ENCODE peak calls at places on chromosomes 5 and 9, in five cellular contexts. One of them, this sample, is unnamed.

GRCh38 chr5:5373351-5374033 is 49.0 kb upstream of the ICE1 start:
- DNase-seq in psoas muscle: peak
- DNase-seq in upper lobe of left lung: no peak
- DNase-seq in stomach: no peak
- DNase-seq in pancreas: no peak
- DNase-seq in this sample: no peak

GRCh38 chr9:131676431-131676972 is 63.4 kb downstream of the RAPGEF1 start:
- DNase-seq in upper lobe of left lung: no peak
- DNase-seq in stomach: no peak
- DNase-seq in psoas muscle: no peak
- DNase-seq in pancreas: no peak
- DNase-seq in this sample: peak

GRCh38 chr9:108550111-108550510 is 305.7 kb downstream of the ACTL7B start:
- DNase-seq in pancreas: no peak
- DNase-seq in upper lobe of left lung: no peak
- DNase-seq in psoas muscle: peak
- DNase-seq in stomach: no peak
- DNase-seq in this sample: no peak

GRCh38 chr9:112533660-112534059 is 47.0 kb downstream of the KIAA1958 start:
- DNase-seq in upper lobe of left lung: no peak
- DNase-seq in psoas muscle: no peak
- DNase-seq in stomach: no peak
- DNase-seq in pancreas: no peak
- DNase-seq in this sample: no peak

GRCh38 chr9:21919377-21920362 is 74.5 kb downstream of the CDKN2A start:
- DNase-seq in pancreas: no peak
- DNase-seq in psoas muscle: no peak
- DNase-seq in stomach: no peak
- DNase-seq in upper lobe of left lung: no peak
- DNase-seq in this sample: no peak

GRCh38 chr9:16023466-16023865 is 470.6 kb downstream of the CCDC171 start:
- DNase-seq in stomach: no peak
- DNase-seq in pancreas: no peak
- DNase-seq in psoas muscle: no peak
- DNase-seq in upper lobe of left lung: no peak
- DNase-seq in this sample: no peak

GRCh38 chr9:86723351-86723750 is 224.0 kb downstream of the GAS1 start:
- DNase-seq in psoas muscle: no peak
- DNase-seq in stomach: no peak
- DNase-seq in pancreas: no peak
- DNase-seq in upper lobe of left lung: no peak
- DNase-seq in this sample: no peak

GRCh38 chr9:74887041-74887980 is at the start of gene TRPM6:
- DNase-seq in pancreas: peak
- DNase-seq in upper lobe of left lung: peak
- DNase-seq in stomach: peak
- DNase-seq in psoas muscle: peak
- DNase-seq in this sample: peak

GRCh38 chr9:127981559-127982121 is 851 bp upstream of the EEIG1 start:
- DNase-seq in psoas muscle: peak
- DNase-seq in pancreas: no peak
- DNase-seq in stomach: no peak
- DNase-seq in upper lobe of left lung: no peak
- DNase-seq in this sample: no peak

GRCh38 chr9:99259231-99259918 is 37.3 kb downstream of the SEC61B start:
- DNase-seq in pancreas: peak
- DNase-seq in stomach: peak
- DNase-seq in upper lobe of left lung: peak
- DNase-seq in psoas muscle: peak
- DNase-seq in this sample: peak

GRCh38 chr5:59506285-59506877 is 387.1 kb downstream of the PDE4D start:
- DNase-seq in pancreas: no peak
- DNase-seq in psoas muscle: no peak
- DNase-seq in upper lobe of left lung: no peak
- DNase-seq in stomach: no peak
- DNase-seq in this sample: no peak

GRCh38 chr5:68093455-68094159 is 121.9 kb upstream of the PIK3R1 start:
- DNase-seq in psoas muscle: no peak
- DNase-seq in stomach: no peak
- DNase-seq in upper lobe of left lung: no peak
- DNase-seq in pancreas: no peak
- DNase-seq in this sample: no peak

GRCh38 chr9:79013715-79014610 is 557.8 kb upstream of the TLE4 start:
- DNase-seq in stomach: no peak
- DNase-seq in psoas muscle: no peak
- DNase-seq in pancreas: no peak
- DNase-seq in upper lobe of left lung: no peak
- DNase-seq in this sample: no peak

GRCh38 chr5:98468188-98468869 is 305.1 kb upstream of the RGMB start:
- DNase-seq in stomach: no peak
- DNase-seq in psoas muscle: no peak
- DNase-seq in pancreas: no peak
- DNase-seq in upper lobe of left lung: no peak
- DNase-seq in this sample: no peak

GRCh38 chr5:5369051-5369450 is 53.4 kb upstream of the ICE1 start:
- DNase-seq in psoas muscle: no peak
- DNase-seq in upper lobe of left lung: no peak
- DNase-seq in stomach: no peak
- DNase-seq in pancreas: no peak
- DNase-seq in this sample: no peak

GRCh38 chr9:89477811-89478583 is 19.9 kb downstream of the SEMA4D start:
- DNase-seq in pancreas: peak
- DNase-seq in upper lobe of left lung: no peak
- DNase-seq in psoas muscle: no peak
- DNase-seq in stomach: peak
- DNase-seq in this sample: no peak

GRCh38 chr5:132661231-132662003 is 3.4 kb downstream of the IL13 start:
- DNase-seq in psoas muscle: no peak
- DNase-seq in upper lobe of left lung: no peak
- DNase-seq in pancreas: no peak
- DNase-seq in stomach: peak
- DNase-seq in this sample: no peak

GRCh38 chr5:4905674-4906528 is 234.2 kb upstream of the ADAMTS16 start:
- DNase-seq in upper lobe of left lung: no peak
- DNase-seq in stomach: no peak
- DNase-seq in psoas muscle: peak
- DNase-seq in pancreas: peak
- DNase-seq in this sample: no peak

GRCh38 chr9:18429065-18429464 is 44.9 kb upstream of the ADAMTSL1 start:
- DNase-seq in psoas muscle: no peak
- DNase-seq in stomach: no peak
- DNase-seq in upper lobe of left lung: no peak
- DNase-seq in pancreas: no peak
- DNase-seq in this sample: no peak

GRCh38 chr5:39361306-39361705 is 3.0 kb downstream of the C9 start:
- DNase-seq in stomach: no peak
- DNase-seq in upper lobe of left lung: no peak
- DNase-seq in psoas muscle: no peak
- DNase-seq in pancreas: no peak
- DNase-seq in this sample: no peak

GRCh38 chr5:121503111-121503840 is 348.4 kb upstream of the FTMT start:
- DNase-seq in psoas muscle: no peak
- DNase-seq in upper lobe of left lung: no peak
- DNase-seq in stomach: peak
- DNase-seq in pancreas: peak
- DNase-seq in this sample: peak

GRCh38 chr9:128201441-128202369 is 1.5 kb upstream of the DNM1 start:
- DNase-seq in stomach: no peak
- DNase-seq in pancreas: no peak
- DNase-seq in psoas muscle: no peak
- DNase-seq in upper lobe of left lung: no peak
- DNase-seq in this sample: no peak

GRCh38 chr9:134630861-134631260 is 10.7 kb upstream of the COL5A1 start:
- DNase-seq in psoas muscle: no peak
- DNase-seq in upper lobe of left lung: peak
- DNase-seq in stomach: no peak
- DNase-seq in pancreas: no peak
- DNase-seq in this sample: no peak
- H3K27ac ChIP-seq in psoas muscle: no peak
- H3K27ac ChIP-seq in upper lobe of left lung: no peak
- H3K27ac ChIP-seq in stomach: no peak
- H3K27ac ChIP-seq in pancreas: no peak
- H3K27ac ChIP-seq in this sample: no peak

DNA sequence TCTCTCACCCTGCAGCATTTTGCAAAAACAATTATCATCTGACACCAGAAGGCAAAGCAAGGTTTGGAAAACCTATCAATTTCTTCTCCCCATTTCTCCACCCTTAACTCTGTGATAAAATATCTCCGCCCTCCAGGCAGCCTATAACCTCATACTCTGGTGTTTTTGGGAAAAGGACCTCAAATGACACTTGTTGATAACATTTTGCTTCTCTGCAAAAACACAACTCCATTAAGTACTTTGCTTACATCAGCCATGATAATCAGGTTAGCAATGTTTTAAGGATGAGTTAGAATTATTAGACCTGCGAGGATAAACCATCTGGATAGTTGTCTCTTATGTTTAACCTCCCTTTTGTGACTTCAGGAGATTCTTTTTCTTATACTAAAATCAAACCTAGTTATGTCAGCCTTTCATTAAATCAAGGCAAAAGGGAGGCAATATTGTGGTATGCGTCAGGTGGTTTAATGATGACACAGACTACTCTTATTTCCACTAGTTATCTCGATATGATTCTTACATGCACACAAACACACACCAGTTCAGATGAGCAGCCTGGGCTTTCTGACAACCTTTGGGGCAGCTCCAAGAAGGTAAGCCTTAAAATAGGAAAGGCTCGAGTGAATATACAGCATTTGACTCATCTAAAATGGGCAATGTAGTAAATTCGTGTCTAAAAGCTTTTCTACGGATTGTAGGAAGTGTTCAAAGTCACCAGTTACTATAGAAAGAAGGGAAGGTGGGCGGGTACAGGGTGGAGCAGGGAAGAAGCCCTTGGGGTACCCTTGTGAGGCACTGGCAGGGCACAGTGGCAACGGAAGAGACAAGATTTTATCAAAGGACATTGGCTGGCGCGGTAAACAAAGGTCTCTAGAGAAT is 2.1 kb downstream of the ANKH start:
- DNase-seq in psoas muscle: no peak
- DNase-seq in pancreas: no peak
- DNase-seq in upper lobe of left lung: no peak
- DNase-seq in stomach: no peak
- DNase-seq in this sample: no peak
- H3K4me3 ChIP-seq in psoas muscle: peak
- H3K4me3 ChIP-seq in pancreas: no peak
- H3K4me3 ChIP-seq in upper lobe of left lung: no peak
- H3K4me3 ChIP-seq in stomach: peak
- H3K4me3 ChIP-seq in this sample: peak

GRCh38 chr5:58499231-58499630 is 8.0 kb downstream of the GAPT start:
- DNase-seq in pancreas: no peak
- DNase-seq in psoas muscle: no peak
- DNase-seq in upper lobe of left lung: no peak
- DNase-seq in stomach: no peak
- DNase-seq in this sample: no peak

GRCh38 chr5:58499951-58500350 is 8.7 kb downstream of the GAPT start:
- DNase-seq in upper lobe of left lung: no peak
- DNase-seq in psoas muscle: no peak
- DNase-seq in stomach: peak
- DNase-seq in pancreas: no peak
- DNase-seq in this sample: no peak

GRCh38 chr5:58493136-58493535 is 1.9 kb downstream of the GAPT start:
- DNase-seq in stomach: no peak
- DNase-seq in psoas muscle: no peak
- DNase-seq in upper lobe of left lung: no peak
- DNase-seq in pancreas: no peak
- DNase-seq in this sample: no peak

GRCh38 chr5:58497956-58498942 is 7.0 kb downstream of the GAPT start:
- DNase-seq in stomach: peak
- DNase-seq in upper lobe of left lung: no peak
- DNase-seq in psoas muscle: no peak
- DNase-seq in pancreas: peak
- DNase-seq in this sample: no peak

DNA sequence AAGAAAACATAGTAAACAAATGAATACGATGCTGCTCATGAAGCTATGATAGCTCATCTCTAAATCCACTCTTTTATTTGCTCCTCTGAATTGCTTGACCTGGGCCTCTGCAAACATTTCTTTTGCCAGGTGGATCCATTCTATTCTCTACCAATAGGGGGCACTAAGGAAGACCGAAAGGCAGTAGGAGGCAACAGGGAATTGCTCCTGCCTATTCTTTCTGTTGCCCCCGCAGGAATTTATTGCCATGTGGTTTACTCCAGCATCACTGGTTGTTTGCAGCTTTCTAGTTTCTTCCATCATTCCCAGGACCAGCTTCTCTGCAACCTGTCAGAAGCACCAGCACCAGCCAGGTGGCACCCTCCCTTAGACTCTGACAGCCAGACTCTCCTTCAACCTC is 5.3 kb downstream of the GAPT start:
- DNase-seq in psoas muscle: no peak
- DNase-seq in stomach: no peak
- DNase-seq in upper lobe of left lung: no peak
- DNase-seq in pancreas: no peak
- DNase-seq in this sample: no peak
- TF ChIP-seq CTCF in psoas muscle: no peak
- TF ChIP-seq CTCF in stomach: no peak
- TF ChIP-seq CTCF in upper lobe of left lung: peak
- TF ChIP-seq CTCF in pancreas: no peak
- TF ChIP-seq CTCF in this sample: no peak

GRCh38 chr5:157369507-157369906 is 90.5 kb upstream of the NIPAL4 start:
- DNase-seq in pancreas: no peak
- DNase-seq in psoas muscle: no peak
- DNase-seq in upper lobe of left lung: no peak
- DNase-seq in stomach: no peak
- DNase-seq in this sample: no peak

GRCh38 chr5:157365732-157366131 is 94.3 kb upstream of the NIPAL4 start:
- DNase-seq in psoas muscle: no peak
- DNase-seq in upper lobe of left lung: no peak
- DNase-seq in pancreas: no peak
- DNase-seq in stomach: no peak
- DNase-seq in this sample: no peak

GRCh38 chr5:157362982-157363381 is 97.0 kb upstream of the NIPAL4 start:
- DNase-seq in pancreas: no peak
- DNase-seq in stomach: no peak
- DNase-seq in upper lobe of left lung: no peak
- DNase-seq in psoas muscle: no peak
- DNase-seq in this sample: peak

GRCh38 chr5:157370967-157371366 is 89.0 kb upstream of the NIPAL4 start:
- DNase-seq in pancreas: no peak
- DNase-seq in upper lobe of left lung: no peak
- DNase-seq in psoas muscle: no peak
- DNase-seq in stomach: no peak
- DNase-seq in this sample: no peak

GRCh38 chr5:157366741-157367684 is 93.0 kb upstream of the NIPAL4 start:
- DNase-seq in stomach: no peak
- DNase-seq in psoas muscle: no peak
- DNase-seq in pancreas: no peak
- DNase-seq in upper lobe of left lung: no peak
- DNase-seq in this sample: no peak
- H3K27ac ChIP-seq in stomach: peak
- H3K27ac ChIP-seq in psoas muscle: no peak
- H3K27ac ChIP-seq in pancreas: no peak
- H3K27ac ChIP-seq in upper lobe of left lung: no peak
- H3K27ac ChIP-seq in this sample: no peak

GRCh38 chr5:142387022-142387682 is 62.3 kb upstream of the SPRY4 start:
- DNase-seq in psoas muscle: no peak
- DNase-seq in upper lobe of left lung: no peak
- DNase-seq in stomach: no peak
- DNase-seq in pancreas: no peak
- DNase-seq in this sample: no peak
- H3K4me3 ChIP-seq in psoas muscle: no peak
- H3K4me3 ChIP-seq in upper lobe of left lung: no peak
- H3K4me3 ChIP-seq in stomach: no peak
- H3K4me3 ChIP-seq in pancreas: no peak
- H3K4me3 ChIP-seq in this sample: no peak

GRCh38 chr5:111142932-111143331 is 50.8 kb downstream of the WDR36 start:
- DNase-seq in upper lobe of left lung: no peak
- DNase-seq in psoas muscle: no peak
- DNase-seq in stomach: no peak
- DNase-seq in pancreas: no peak
- DNase-seq in this sample: no peak
- TF ChIP-seq CTCF in upper lobe of left lung: no peak
- TF ChIP-seq CTCF in psoas muscle: no peak
- TF ChIP-seq CTCF in stomach: no peak
- TF ChIP-seq CTCF in pancreas: no peak
- TF ChIP-seq CTCF in this sample: no peak

This sample was measured in right atrium auricular region.